ENCODE peak calls at places on chromosomes 6 and 20, in five cellular contexts. L, K, U, V and P are unnamed samples.

GRCh38 chr6:45472383-45472782 is 94.6 kb upstream of the SUPT3H start:
- DNase-seq in L (no peak), K (no peak), U (no peak), V (no peak), P (no peak)

GRCh38 chr6:25617997-25618396 is 34.0 kb upstream of the SCGN start:
- DNase-seq in L (no peak), K (no peak), U (no peak), V (no peak), P (no peak)

GRCh38 chr20:33788351-33789049 is 22.6 kb upstream of the CHMP4B start:
- DNase-seq in L (no peak), K (no peak), U (no peak), V (no peak), P (no peak)

GRCh38 chr6:127971945-127972391 is 71.1 kb upstream of the THEMIS start:
- DNase-seq in L (no peak), K (no peak), U (no peak), V (peak; percentile 6), P (no peak)

GRCh38 chr20:3239026-3239866 is at the start of gene SLC4A11:
- DNase-seq in L (no peak), K (peak; percentile 83), U (peak; percentile 76), V (peak; percentile 56), P (peak; percentile 94)

GRCh38 chr20:58407201-58407873 is 18.3 kb downstream of the VAPB start:
- DNase-seq in L (no peak), K (no peak), U (no peak), V (no peak), P (no peak)

GRCh38 chr20:4167261-4168004 is 152.1 kb upstream of the RNF24 start:
- DNase-seq in L (no peak), K (no peak), U (no peak), V (peak; percentile 95), P (peak; percentile 54)

GRCh38 chr6:169723991-169724553 is at the start of gene PHF10:
- DNase-seq in L (no peak), K (no peak), U (peak; percentile 88), V (no peak), P (peak; percentile 61)

GRCh38 chr20:24577271-24577909 is 108.0 kb downstream of the SYNDIG1 start:
- DNase-seq in L (no peak), K (no peak), U (no peak), V (no peak), P (no peak)

GRCh38 chr20:30963591-30963990 is 293.9 kb upstream of the DEFB115 start:
- DNase-seq in L (no peak), K (no peak), U (no peak), V (no peak), P (no peak)

GRCh38 chr20:8663424-8663823 is 405.5 kb upstream of the PLCB4 start:
- DNase-seq in L (no peak), K (no peak), U (no peak), V (no peak), P (no peak)

GRCh38 chr6:14542670-14543366 is 425.2 kb downstream of the CD83 start:
- DNase-seq in L (peak; percentile 5), K (no peak), U (no peak), V (no peak), P (no peak)

GRCh38 chr20:9940329-9940728 is 94.5 kb upstream of the ANKEF1 start:
- DNase-seq in L (no peak), K (no peak), U (no peak), V (no peak), P (no peak)

GRCh38 chr20:19993937-19994667 is 23.1 kb upstream of the NAA20 start:
- DNase-seq in L (no peak), K (no peak), U (no peak), V (no peak), P (no peak)

GRCh38 chr20:61608275-61609085 is 356.4 kb downstream of the CDH4 start:
- DNase-seq in L (no peak), K (no peak), U (peak; percentile 41), V (peak; percentile 43), P (peak; percentile 69)

GRCh38 chr6:42988486-42989020 is 4.2 kb downstream of the PPP2R5D start:
- DNase-seq in L (no peak), K (no peak), U (no peak), V (no peak), P (peak; percentile 7)

GRCh38 chr6:11625302-11625701 is 87.8 kb downstream of the TMEM170B start:
- DNase-seq in L (no peak), K (no peak), U (no peak), V (no peak), P (no peak)

GRCh38 chr6:34595332-34596090 is 39.4 kb upstream of the SPDEF start:
- DNase-seq in L (no peak), K (no peak), U (no peak), V (no peak), P (no peak)

GRCh38 chr20:9409981-9410380 is 104.4 kb upstream of the LAMP5 start:
- DNase-seq in L (no peak), K (no peak), U (no peak), V (no peak), P (no peak)

GRCh38 chr6:68641172-68641571 is 6.1 kb downstream of the ADGRB3 start:
- DNase-seq in L (no peak), K (no peak), U (no peak), V (no peak), P (no peak)

DNA sequence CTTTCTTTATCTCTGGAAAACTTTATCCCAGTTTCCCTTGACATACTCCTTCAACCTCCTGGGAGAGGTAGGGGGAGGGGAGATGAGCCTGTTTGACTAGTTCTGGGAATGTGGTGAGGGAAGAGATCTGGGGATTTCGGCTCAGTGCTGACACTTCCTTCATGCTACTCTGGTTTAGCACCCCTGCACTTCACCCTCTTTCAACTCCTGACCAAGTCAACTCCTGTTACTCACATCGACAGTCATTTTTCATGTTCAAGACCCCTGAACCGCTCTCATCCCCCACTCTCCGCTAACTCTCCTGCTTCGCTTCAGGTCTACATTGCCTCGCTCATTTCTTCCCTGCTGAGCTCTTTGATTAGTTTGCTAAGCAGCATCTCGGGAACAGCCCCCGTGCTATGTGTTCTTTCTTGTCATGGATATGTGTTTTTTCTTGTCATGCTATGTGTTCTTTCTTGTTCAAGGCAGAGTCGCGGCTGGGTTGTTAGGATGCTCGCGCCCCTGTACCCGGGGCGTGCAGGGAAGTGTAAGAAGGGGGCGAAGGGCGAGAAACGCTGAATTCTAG is 16.6 kb upstream of the TRIM27 start:
- DNase-seq in L (peak; percentile 37), K (no peak), U (peak; percentile 55), V (peak; percentile 43), P (peak; percentile 80)
- TF ChIP-seq JUNB in L (no peak), K (no peak), U (no peak), V (no peak), P (no peak)

GRCh38 chr6:131758920-131759319 is 48.1 kb upstream of the CTAGE9 start:
- DNase-seq in L (no peak), K (no peak), U (no peak), V (no peak), P (no peak)
- H3K4me1 ChIP-seq in L (no peaks in the 10 kb centered on the region), K (no peaks in the 10 kb centered on the region), U (no peaks in the 10 kb centered on the region), V (peaks cover 62% of the 10 kb centered on the region), P (no peaks in the 10 kb centered on the region)

GRCh38 chr6:16947461-16948159 is 154.2 kb upstream of the STMND1 start:
- DNase-seq in L (no peak), K (no peak), U (no peak), V (peak; percentile 17), P (peak; percentile 52)
- TF ChIP-seq REST in L (no peak), K (no peak), U (no peak), V (no peak), P (no peak)

GRCh38 chr20:63273635-63274380 is 1.2 kb downstream of the ARFGAP1 start:
- DNase-seq in L (no peak), K (peak; percentile 62), U (peak; percentile 55), V (peak; percentile 82), P (no peak)
- TF ChIP-seq JUNB in L (no peak), K (no peak), U (no peak), V (peak; percentile 49), P (no peak)